ENCODE peak calls at places on chromosome 6, in six cellular contexts. One of them, this sample, is unnamed.

GRCh38 chr6:53894086-53894485 is 99.3 kb downstream of the LRRC1 start:
- DNase-seq in breast epithelium: no peak
- DNase-seq in mammary epithelial cell: peak
- DNase-seq in psoas muscle: no peak
- DNase-seq in IMR-90: peak
- DNase-seq in hepatocyte: peak
- DNase-seq in this sample: peak

GRCh38 chr6:147063469-147064031 is 140.7 kb upstream of the STXBP5 start:
- DNase-seq in breast epithelium: no peak
- DNase-seq in mammary epithelial cell: peak
- DNase-seq in psoas muscle: no peak
- DNase-seq in IMR-90: peak
- DNase-seq in hepatocyte: no peak
- DNase-seq in this sample: peak

GRCh38 chr6:129007819-129008218 is 124.9 kb downstream of the LAMA2 start:
- DNase-seq in breast epithelium: no peak
- DNase-seq in mammary epithelial cell: no peak
- DNase-seq in psoas muscle: no peak
- DNase-seq in IMR-90: no peak
- DNase-seq in hepatocyte: no peak
- DNase-seq in this sample: no peak

GRCh38 chr6:6003334-6004146 is 3.2 kb downstream of the NRN1 start:
- DNase-seq in breast epithelium: no peak
- DNase-seq in mammary epithelial cell: peak
- DNase-seq in psoas muscle: no peak
- DNase-seq in IMR-90: no peak
- DNase-seq in hepatocyte: no peak
- DNase-seq in this sample: no peak

GRCh38 chr6:99016355-99016754 is 68.6 kb upstream of the FBXL4 start:
- DNase-seq in breast epithelium: no peak
- DNase-seq in mammary epithelial cell: peak
- DNase-seq in psoas muscle: no peak
- DNase-seq in IMR-90: peak
- DNase-seq in hepatocyte: no peak
- DNase-seq in this sample: no peak

GRCh38 chr6:109874621-109875020 is 103.5 kb upstream of the GPR6 start:
- DNase-seq in breast epithelium: no peak
- DNase-seq in mammary epithelial cell: no peak
- DNase-seq in psoas muscle: no peak
- DNase-seq in IMR-90: no peak
- DNase-seq in hepatocyte: no peak
- DNase-seq in this sample: no peak

GRCh38 chr6:87139236-87139635 is 16.1 kb upstream of the ZNF292 start:
- DNase-seq in breast epithelium: no peak
- DNase-seq in mammary epithelial cell: peak
- DNase-seq in psoas muscle: no peak
- DNase-seq in IMR-90: peak
- DNase-seq in hepatocyte: peak
- DNase-seq in this sample: no peak

GRCh38 chr6:118784641-118785164 is 109.2 kb upstream of the ASF1A start:
- DNase-seq in breast epithelium: peak
- DNase-seq in mammary epithelial cell: peak
- DNase-seq in psoas muscle: no peak
- DNase-seq in IMR-90: peak
- DNase-seq in hepatocyte: no peak
- DNase-seq in this sample: no peak

GRCh38 chr6:158536084-158536890 is 23.6 kb upstream of the TMEM181 start:
- DNase-seq in breast epithelium: no peak
- DNase-seq in mammary epithelial cell: peak
- DNase-seq in psoas muscle: peak
- DNase-seq in IMR-90: peak
- DNase-seq in hepatocyte: peak
- DNase-seq in this sample: no peak

GRCh38 chr6:11484441-11484840 is 53.1 kb upstream of the TMEM170B start:
- DNase-seq in breast epithelium: no peak
- DNase-seq in mammary epithelial cell: no peak
- DNase-seq in psoas muscle: no peak
- DNase-seq in IMR-90: no peak
- DNase-seq in hepatocyte: no peak
- DNase-seq in this sample: no peak

GRCh38 chr6:134553941-134554340 is 236.0 kb upstream of the SGK1 start:
- DNase-seq in breast epithelium: no peak
- DNase-seq in mammary epithelial cell: no peak
- DNase-seq in psoas muscle: no peak
- DNase-seq in IMR-90: peak
- DNase-seq in hepatocyte: no peak
- DNase-seq in this sample: no peak

GRCh38 chr6:105844275-105844848 is 241.8 kb upstream of the PRDM1 start:
- DNase-seq in breast epithelium: no peak
- DNase-seq in mammary epithelial cell: no peak
- DNase-seq in psoas muscle: peak
- DNase-seq in IMR-90: peak
- DNase-seq in hepatocyte: no peak
- DNase-seq in this sample: no peak

GRCh38 chr6:49252901-49253300 is 210.2 kb downstream of the MMUT start:
- DNase-seq in breast epithelium: no peak
- DNase-seq in mammary epithelial cell: peak
- DNase-seq in psoas muscle: no peak
- DNase-seq in IMR-90: no peak
- DNase-seq in hepatocyte: no peak
- DNase-seq in this sample: no peak

GRCh38 chr6:3341467-3341866 is 82.7 kb downstream of the PSMG4 start:
- DNase-seq in breast epithelium: no peak
- DNase-seq in mammary epithelial cell: no peak
- DNase-seq in psoas muscle: peak
- DNase-seq in IMR-90: peak
- DNase-seq in hepatocyte: no peak
- DNase-seq in this sample: no peak
- H3K4me3 ChIP-seq in breast epithelium: no peak
- H3K4me3 ChIP-seq in mammary epithelial cell: no peak
- H3K4me3 ChIP-seq in psoas muscle: no peak
- H3K4me3 ChIP-seq in IMR-90: no peak
- H3K4me3 ChIP-seq in hepatocyte: no peak
- H3K4me3 ChIP-seq in this sample: no peak

GRCh38 chr6:142155895-142156757 is 9.1 kb downstream of the VTA1 start:
- DNase-seq in breast epithelium: no peak
- DNase-seq in mammary epithelial cell: no peak
- DNase-seq in psoas muscle: no peak
- DNase-seq in IMR-90: peak
- DNase-seq in hepatocyte: peak
- DNase-seq in this sample: no peak
- TF ChIP-seq CTCF in breast epithelium: peak
- TF ChIP-seq CTCF in mammary epithelial cell: peak
- TF ChIP-seq CTCF in psoas muscle: peak
- TF ChIP-seq CTCF in IMR-90: peak
- TF ChIP-seq CTCF in hepatocyte: peak
- TF ChIP-seq CTCF in this sample: peak

DNA sequence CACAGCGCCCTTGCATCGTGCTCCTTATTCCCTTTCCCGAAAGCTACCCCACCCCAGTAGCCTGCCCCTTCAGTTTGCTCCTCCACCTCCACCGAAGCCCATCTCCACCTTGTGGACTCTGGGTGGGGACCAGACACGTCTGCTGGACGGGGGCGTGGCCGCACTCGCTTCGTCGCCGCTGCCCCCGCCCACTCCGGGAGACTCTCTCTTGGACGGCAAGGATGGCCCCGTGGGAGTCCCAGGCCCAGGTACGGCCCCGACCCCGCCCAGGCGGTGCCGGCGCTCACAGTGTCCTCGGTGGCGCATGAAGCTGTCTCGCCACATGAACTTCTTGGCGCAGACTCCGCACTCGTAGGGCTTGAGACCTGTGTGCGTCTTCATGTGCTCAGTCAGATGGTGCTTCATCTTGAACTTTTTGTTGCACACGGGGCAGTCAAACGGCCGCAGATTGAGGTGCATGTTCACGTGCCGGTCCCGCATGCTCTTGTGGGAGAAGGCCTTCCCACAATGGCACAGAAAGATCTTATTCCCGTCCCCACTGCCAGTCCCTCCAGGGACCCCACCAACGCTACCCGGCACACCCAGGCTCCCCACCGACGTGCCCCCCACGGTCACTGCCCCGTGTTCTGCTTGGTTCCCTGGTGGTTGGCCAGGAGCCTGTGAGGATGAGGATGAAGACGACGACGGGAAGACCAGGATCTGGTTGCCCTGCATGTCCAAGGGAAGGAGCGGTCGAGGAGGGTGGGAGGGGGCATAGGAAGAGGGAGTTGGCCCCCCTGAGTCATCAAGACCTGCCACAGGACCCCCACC is 1.3 kb upstream of the TAPBP start:
- DNase-seq in breast epithelium: peak
- DNase-seq in mammary epithelial cell: peak
- DNase-seq in psoas muscle: peak
- DNase-seq in IMR-90: no peak
- DNase-seq in hepatocyte: peak
- DNase-seq in this sample: no peak
- H3K27ac ChIP-seq in breast epithelium: peak
- H3K27ac ChIP-seq in mammary epithelial cell: peak
- H3K27ac ChIP-seq in psoas muscle: peak
- H3K27ac ChIP-seq in IMR-90: peak
- H3K27ac ChIP-seq in hepatocyte: peak
- H3K27ac ChIP-seq in this sample: peak

GRCh38 chr6:27297484-27297856 is 14.6 kb downstream of the POM121L2 start:
- DNase-seq in breast epithelium: no peak
- DNase-seq in mammary epithelial cell: no peak
- DNase-seq in psoas muscle: no peak
- DNase-seq in IMR-90: no peak
- DNase-seq in hepatocyte: no peak
- DNase-seq in this sample: no peak

GRCh38 chr6:27296106-27296783 is 15.8 kb downstream of the POM121L2 start:
- DNase-seq in breast epithelium: no peak
- DNase-seq in mammary epithelial cell: peak
- DNase-seq in psoas muscle: no peak
- DNase-seq in IMR-90: peak
- DNase-seq in hepatocyte: peak
- DNase-seq in this sample: no peak

GRCh38 chr6:27295301-27296079 is 16.6 kb downstream of the POM121L2 start:
- DNase-seq in breast epithelium: no peak
- DNase-seq in mammary epithelial cell: peak
- DNase-seq in psoas muscle: no peak
- DNase-seq in IMR-90: peak
- DNase-seq in hepatocyte: peak
- DNase-seq in this sample: peak

GRCh38 chr6:27293436-27294152 is 18.5 kb downstream of the POM121L2 start:
- DNase-seq in breast epithelium: no peak
- DNase-seq in mammary epithelial cell: peak
- DNase-seq in psoas muscle: no peak
- DNase-seq in IMR-90: peak
- DNase-seq in hepatocyte: peak
- DNase-seq in this sample: no peak

GRCh38 chr6:27294409-27294808 is 17.7 kb downstream of the POM121L2 start:
- DNase-seq in breast epithelium: no peak
- DNase-seq in mammary epithelial cell: peak
- DNase-seq in psoas muscle: no peak
- DNase-seq in IMR-90: no peak
- DNase-seq in hepatocyte: no peak
- DNase-seq in this sample: no peak
- H3K4me3 ChIP-seq in breast epithelium: no peak
- H3K4me3 ChIP-seq in mammary epithelial cell: no peak
- H3K4me3 ChIP-seq in psoas muscle: no peak
- H3K4me3 ChIP-seq in IMR-90: peak
- H3K4me3 ChIP-seq in hepatocyte: no peak
- H3K4me3 ChIP-seq in this sample: no peak

DNA sequence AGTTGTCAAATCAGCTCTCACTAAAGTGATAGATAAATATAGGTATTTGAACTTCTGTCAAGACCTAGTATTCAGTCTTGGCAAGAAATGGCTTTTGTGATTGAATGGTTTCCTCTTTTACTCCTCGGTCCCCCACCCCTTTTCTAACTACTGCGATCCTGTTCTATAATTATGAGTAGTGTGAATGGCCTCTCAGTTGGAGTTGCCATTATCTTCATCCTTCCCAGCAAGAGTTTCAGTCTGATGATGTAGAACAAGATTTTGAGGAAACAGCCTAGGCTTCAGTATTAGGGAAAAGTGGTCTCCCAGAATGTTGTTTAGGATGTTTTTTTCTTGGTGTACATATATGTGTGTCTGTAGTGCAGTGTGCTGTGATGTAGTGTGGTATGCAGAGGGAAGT is 179.9 kb upstream of the MMS22L start:
- DNase-seq in breast epithelium: no peak
- DNase-seq in mammary epithelial cell: no peak
- DNase-seq in psoas muscle: no peak
- DNase-seq in IMR-90: no peak
- DNase-seq in hepatocyte: no peak
- DNase-seq in this sample: no peak
- TF ChIP-seq CTCF in breast epithelium: no peak
- TF ChIP-seq CTCF in mammary epithelial cell: no peak
- TF ChIP-seq CTCF in psoas muscle: no peak
- TF ChIP-seq CTCF in IMR-90: no peak
- TF ChIP-seq CTCF in hepatocyte: no peak
- TF ChIP-seq CTCF in this sample: no peak

DNA sequence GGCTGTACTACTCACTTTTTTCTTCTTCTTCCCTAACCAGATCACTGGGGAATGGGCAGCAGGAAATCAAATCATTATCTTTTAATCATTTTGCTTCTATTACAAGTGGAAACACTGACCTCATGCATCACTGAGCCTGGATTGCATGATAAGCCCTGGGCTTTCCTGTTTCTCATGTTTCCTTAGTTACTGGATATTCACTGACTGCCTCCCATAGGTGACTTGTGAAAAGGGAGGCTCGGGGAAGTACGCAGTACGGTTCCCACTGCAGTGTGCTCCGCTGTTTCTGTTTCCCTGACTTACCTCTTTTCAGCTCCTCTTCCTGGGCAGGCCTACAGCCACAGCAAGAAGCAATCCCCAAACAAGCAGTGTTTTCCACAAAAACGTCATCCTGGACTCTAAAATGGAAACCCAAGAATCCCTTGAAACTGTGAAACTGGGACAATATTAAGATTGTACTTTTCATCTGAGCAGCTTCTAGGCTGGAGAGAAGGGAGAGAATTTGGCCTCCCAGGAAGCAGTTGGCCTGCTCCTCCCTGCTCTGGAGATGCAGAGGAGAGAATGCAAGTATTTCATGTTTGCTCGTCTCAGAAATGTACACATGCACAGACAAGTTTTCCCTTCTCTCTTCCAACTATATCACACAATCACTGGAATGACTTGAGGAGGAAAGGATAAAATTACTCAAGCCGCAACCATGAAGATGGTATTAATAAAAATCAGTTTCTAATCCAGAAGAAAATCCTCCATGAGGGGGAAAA is 13.1 kb downstream of the BTNL2 start:
- DNase-seq in breast epithelium: no peak
- DNase-seq in mammary epithelial cell: peak
- DNase-seq in psoas muscle: no peak
- DNase-seq in IMR-90: no peak
- DNase-seq in hepatocyte: peak
- DNase-seq in this sample: no peak
- H3K27ac ChIP-seq in breast epithelium: peak
- H3K27ac ChIP-seq in mammary epithelial cell: peak
- H3K27ac ChIP-seq in psoas muscle: peak
- H3K27ac ChIP-seq in IMR-90: no peak
- H3K27ac ChIP-seq in hepatocyte: peak
- H3K27ac ChIP-seq in this sample: no peak